ENCODE peak calls at places on chromosome 1, in six cellular contexts. D, N, O, R, P and J are unnamed samples.

GRCh38 chr1:151828931-151829330 is 2.7 kb downstream of the RORC start:
- DNase-seq in N (peak; percentile 11), R (no peak), P (no peak), D (peak; percentile 65), O (peak; percentile 83), J (peak; percentile 20)

GRCh38 chr1:2981981-2982614 is 39.2 kb upstream of the ACTRT2 start:
- DNase-seq in R (no peak), N (no peak), P (no peak), D (no peak), O (no peak), J (no peak)

GRCh38 chr1:100075773-100076172 is 57.0 kb downstream of the SASS6 start:
- DNase-seq in N (peak; percentile 26), P (no peak), O (no peak), D (no peak), R (no peak), J (peak; percentile 16)

GRCh38 chr1:147771216-147772125 is 11.1 kb upstream of the GJA5 start:
- DNase-seq in N (peak; percentile 5), P (no peak), O (no peak), D (no peak), R (no peak), J (no peak)

GRCh38 chr1:47940321-47940720 is 56.9 kb downstream of the TRABD2B start:
- DNase-seq in P (peak; percentile 23), O (no peak), D (no peak), R (no peak), N (no peak), J (no peak)

GRCh38 chr1:62426238-62426637 is 10.6 kb upstream of the USP1 start:
- DNase-seq in R (no peak), O (no peak), N (no peak), P (no peak), D (no peak), J (no peak)

GRCh38 chr1:108830119-108831008 is 26.5 kb downstream of the AKNAD1 start:
- DNase-seq in O (no peak), N (peak; percentile 99), R (peak; percentile 96), D (no peak), P (no peak), J (peak; percentile 99)

GRCh38 chr1:62234709-62235108 is 40.1 kb downstream of the L1TD1 start:
- DNase-seq in R (no peak), D (no peak), P (no peak), N (no peak), O (no peak), J (no peak)

GRCh38 chr1:246687002-246687401 is 37.2 kb upstream of the SCCPDH start:
- DNase-seq in P (peak; percentile 65), N (no peak), O (peak; percentile 68), R (no peak), D (no peak), J (no peak)

GRCh38 chr1:214445846-214446614 is 105.4 kb downstream of the PTPN14 start:
- DNase-seq in N (peak; percentile 96), D (no peak), P (no peak), R (no peak), O (no peak), J (peak; percentile 99)

GRCh38 chr1:36594041-36594440 is 111.3 kb upstream of the CSF3R start:
- DNase-seq in N (no peak), O (no peak), R (no peak), P (no peak), D (no peak), J (no peak)

GRCh38 chr1:78649628-78650027 is at the start of gene IFI44:
- DNase-seq in D (no peak), R (no peak), P (no peak), O (no peak), N (peak; percentile 77), J (peak; percentile 65)

GRCh38 chr1:54571803-54572202 is 23.8 kb downstream of the ACOT11 start:
- DNase-seq in D (no peak), N (no peak), P (no peak), O (peak; percentile 80), R (no peak), J (no peak)

GRCh38 chr1:27599605-27600499 is 4.1 kb downstream of the AHDC1 start:
- DNase-seq in O (peak; percentile 66), D (no peak), N (no peak), P (peak; percentile 75), R (no peak), J (no peak)

GRCh38 chr1:4585216-4585615 is 69.2 kb upstream of the AJAP1 start:
- DNase-seq in D (peak; percentile 31), O (peak; percentile 80), P (peak; percentile 99), R (no peak), N (no peak), J (no peak)

GRCh38 chr1:180953291-180953747 is 40.6 kb downstream of the KIAA1614 start:
- DNase-seq in N (no peak), R (peak; percentile 29), P (no peak), D (no peak), O (no peak), J (no peak)

GRCh38 chr1:24322636-24323177 is 3.5 kb downstream of the GRHL3 start:
- DNase-seq in O (no peak), D (no peak), P (peak; percentile 53), R (no peak), N (no peak), J (no peak)

GRCh38 chr1:87872692-87873091 is 544.0 kb downstream of the LMO4 start:
- DNase-seq in D (no peak), P (no peak), N (no peak), O (no peak), R (no peak), J (no peak)

GRCh38 chr1:86436041-86436440 is 12.1 kb downstream of the CLCA2 start:
- DNase-seq in R (no peak), N (no peak), P (no peak), D (no peak), O (no peak), J (no peak)

GRCh38 chr1:116811321-116811720 is 57.1 kb downstream of the CD2 start:
- DNase-seq in O (no peak), N (no peak), R (no peak), D (no peak), P (no peak), J (no peak)

GRCh38 chr1:109134423-109134822 is 20.5 kb downstream of the ELAPOR1 start:
- DNase-seq in O (no peak), P (no peak), R (no peak), D (no peak), N (no peak), J (no peak)

GRCh38 chr1:56973898-56974752 is 8.3 kb upstream of the C8B start:
- DNase-seq in D (no peak), R (no peak), P (no peak), N (no peak), O (no peak), J (no peak)

GRCh38 chr1:200707116-200707515 is 31.6 kb upstream of the CAMSAP2 start:
- DNase-seq in P (no peak), D (no peak), O (no peak), R (no peak), N (no peak), J (no peak)

GRCh38 chr1:208731976-208732821 is 488.0 kb upstream of the PLXNA2 start:
- DNase-seq in D (no peak), P (no peak), R (no peak), N (no peak), O (no peak), J (no peak)

GRCh38 chr1:36769886-36770830 is 264.2 kb downstream of the GRIK3 start:
- DNase-seq in P (no peak), D (no peak), O (no peak), N (no peak), R (no peak), J (no peak)

GRCh38 chr1:17603091-17603841 is 63.8 kb downstream of the ARHGEF10L start:
- DNase-seq in P (no peak), N (no peak), O (no peak), D (no peak), R (no peak), J (no peak)

GRCh38 chr1:114685851-114686250 is 9.5 kb downstream of the AMPD1 start:
- DNase-seq in O (no peak), D (no peak), P (no peak), N (no peak), R (no peak), J (no peak)
- H4K91ac ChIP-seq in O (no peak overlapping the region), D (no peak overlapping the region), P (no peak overlapping the region), N (no peak overlapping the region), R (no peak overlapping the region), J (no peak overlapping the region)

GRCh38 chr1:213332491-213332890 is 281.4 kb downstream of the RPS6KC1 start:
- DNase-seq in P (no peak), N (no peak), O (no peak), R (no peak), D (no peak), J (no peak)
- H4K91ac ChIP-seq in P (no peak overlapping the region), N (no peak overlapping the region), O (no peak overlapping the region), R (no peak overlapping the region), D (no peak overlapping the region), J (no peak overlapping the region)

DNA sequence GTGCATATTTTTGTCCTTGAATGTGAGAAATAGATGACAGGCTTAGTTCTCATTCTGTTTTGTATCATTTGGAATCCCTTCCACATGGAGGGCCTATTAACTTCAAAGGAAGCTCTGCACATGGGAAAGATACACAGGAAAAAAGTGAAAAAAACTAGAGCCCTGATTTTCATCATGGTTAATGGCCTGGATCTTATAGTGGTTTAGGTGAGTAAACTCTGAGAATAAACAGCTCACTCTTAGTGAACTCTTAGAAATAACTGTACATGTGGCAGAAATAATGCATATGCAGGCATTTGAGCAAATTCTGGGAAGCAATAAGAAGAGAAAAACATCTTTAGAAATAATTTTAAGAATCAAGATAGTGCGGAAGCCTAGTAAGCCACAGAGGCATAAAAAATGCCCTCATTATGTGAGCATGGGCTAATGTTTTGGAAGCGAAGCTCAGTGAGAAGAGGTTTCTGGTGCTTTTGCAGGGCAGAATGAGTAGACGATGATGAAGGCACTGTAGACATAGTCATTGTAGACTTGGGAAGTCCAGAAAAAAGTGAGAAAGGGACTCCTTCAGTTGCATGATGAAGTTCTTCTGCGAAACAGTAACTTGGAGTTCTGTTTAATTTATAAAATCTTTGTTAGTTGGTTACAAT is 279.9 kb downstream of the DNM3 start:
- DNase-seq in D (no peak), N (no peak), R (no peak), O (no peak), P (no peak), J (no peak)
- H4K91ac ChIP-seq in D (no peak overlapping the region), N (no peak overlapping the region), R (no peak overlapping the region), O (no peak overlapping the region), P (no peak overlapping the region), J (no peak overlapping the region)

DNA sequence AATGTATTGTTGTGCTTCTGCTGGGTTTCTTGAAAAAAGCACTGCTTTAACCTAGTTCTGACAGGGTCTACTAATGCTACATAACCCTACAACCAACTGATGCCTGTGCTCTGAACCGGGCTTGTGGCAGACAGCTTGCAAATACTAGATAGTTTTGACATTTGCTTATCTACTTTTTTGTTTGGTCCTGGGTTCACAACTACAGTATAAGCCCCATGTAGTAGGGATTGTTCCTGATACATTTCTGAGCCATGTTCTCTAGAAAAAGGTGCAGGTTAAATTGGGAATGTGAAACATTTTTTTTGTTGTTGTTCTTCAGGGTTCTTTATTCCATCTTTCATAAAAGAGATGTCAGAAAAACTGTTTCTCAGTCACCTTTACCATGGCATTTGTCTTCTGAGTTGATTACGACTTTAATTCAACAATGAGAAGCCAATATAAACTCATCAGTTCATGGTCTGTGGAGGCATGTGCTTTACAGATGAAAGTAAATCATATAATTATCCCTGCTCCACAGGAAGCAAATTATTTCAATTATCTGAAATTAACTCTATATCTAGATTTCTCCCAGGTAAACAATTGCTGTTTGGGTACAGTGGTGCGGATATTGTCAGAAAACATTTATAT is 22.0 kb downstream of the OLFM3 start:
- DNase-seq in R (no peak), O (no peak), P (no peak), N (no peak), D (no peak), J (no peak)
- H4K91ac ChIP-seq in R (no peak overlapping the region), O (no peak overlapping the region), P (no peak overlapping the region), N (no peak overlapping the region), D (no peak overlapping the region), J (no peak overlapping the region)